ENCODE peak calls at places on chromosomes 2 and 18, in nine cellular contexts. One of them, this sample, is unnamed.

GRCh38 chr2:60316381-60317028 is 236.9 kb downstream of the BCL11A start:
- DNase-seq in iris pigment epithelial cell: no peak
- DNase-seq in iPS DF 6.9: no peak
- DNase-seq in NCI-H2081 treated with DMSO at 0.1 percent for 48 hours: no peak
- DNase-seq in NCI-H524: no peak
- DNase-seq in activated CD8-positive, alpha-beta memory T cell treated with anti-CD3 and anti-CD28 coated beads, Interleukin-2, amount 50 U/mL, for 48 hours: no peak
- DNase-seq in AG10803: no peak
- DNase-seq in activated CD4-positive, alpha-beta T cell treated with anti-CD3 and anti-CD28 coated beads, Interleukin-2, amount 50 U/mL, for 48 hours: no peak
- DNase-seq in neural crest cell: peak
- DNase-seq in this sample: no peak

GRCh38 chr2:183063083-183063482 is 15.5 kb upstream of the DUSP19 start:
- DNase-seq in neural crest cell: no peak
- DNase-seq in activated CD8-positive, alpha-beta memory T cell treated with anti-CD3 and anti-CD28 coated beads, Interleukin-2, amount 50 U/mL, for 48 hours: no peak
- DNase-seq in iPS DF 6.9: no peak
- DNase-seq in AG10803: peak
- DNase-seq in NCI-H524: no peak
- DNase-seq in activated CD4-positive, alpha-beta T cell treated with anti-CD3 and anti-CD28 coated beads, Interleukin-2, amount 50 U/mL, for 48 hours: no peak
- DNase-seq in NCI-H2081 treated with DMSO at 0.1 percent for 48 hours: no peak
- DNase-seq in iris pigment epithelial cell: peak
- DNase-seq in this sample: peak

GRCh38 chr2:98739020-98739419 is 8.1 kb upstream of the MGAT4A start:
- DNase-seq in iris pigment epithelial cell: no peak
- DNase-seq in iPS DF 6.9: no peak
- DNase-seq in NCI-H2081 treated with DMSO at 0.1 percent for 48 hours: no peak
- DNase-seq in activated CD8-positive, alpha-beta memory T cell treated with anti-CD3 and anti-CD28 coated beads, Interleukin-2, amount 50 U/mL, for 48 hours: no peak
- DNase-seq in neural crest cell: no peak
- DNase-seq in AG10803: no peak
- DNase-seq in NCI-H524: no peak
- DNase-seq in activated CD4-positive, alpha-beta T cell treated with anti-CD3 and anti-CD28 coated beads, Interleukin-2, amount 50 U/mL, for 48 hours: no peak
- DNase-seq in this sample: no peak

GRCh38 chr2:134465706-134466105 is 211.8 kb downstream of the MGAT5 start:
- DNase-seq in iris pigment epithelial cell: no peak
- DNase-seq in activated CD8-positive, alpha-beta memory T cell treated with anti-CD3 and anti-CD28 coated beads, Interleukin-2, amount 50 U/mL, for 48 hours: no peak
- DNase-seq in neural crest cell: no peak
- DNase-seq in activated CD4-positive, alpha-beta T cell treated with anti-CD3 and anti-CD28 coated beads, Interleukin-2, amount 50 U/mL, for 48 hours: no peak
- DNase-seq in NCI-H2081 treated with DMSO at 0.1 percent for 48 hours: no peak
- DNase-seq in iPS DF 6.9: no peak
- DNase-seq in NCI-H524: no peak
- DNase-seq in AG10803: no peak
- DNase-seq in this sample: no peak

GRCh38 chr2:16411788-16412187 is 253.8 kb downstream of the CYRIA start:
- DNase-seq in iPS DF 6.9: no peak
- DNase-seq in AG10803: no peak
- DNase-seq in neural crest cell: no peak
- DNase-seq in activated CD8-positive, alpha-beta memory T cell treated with anti-CD3 and anti-CD28 coated beads, Interleukin-2, amount 50 U/mL, for 48 hours: no peak
- DNase-seq in activated CD4-positive, alpha-beta T cell treated with anti-CD3 and anti-CD28 coated beads, Interleukin-2, amount 50 U/mL, for 48 hours: no peak
- DNase-seq in NCI-H524: no peak
- DNase-seq in NCI-H2081 treated with DMSO at 0.1 percent for 48 hours: no peak
- DNase-seq in iris pigment epithelial cell: no peak
- DNase-seq in this sample: no peak

GRCh38 chr2:43222472-43223146 is 3.8 kb downstream of the ZFP36L2 start:
- DNase-seq in NCI-H524: no peak
- DNase-seq in NCI-H2081 treated with DMSO at 0.1 percent for 48 hours: no peak
- DNase-seq in AG10803: peak
- DNase-seq in activated CD4-positive, alpha-beta T cell treated with anti-CD3 and anti-CD28 coated beads, Interleukin-2, amount 50 U/mL, for 48 hours: no peak
- DNase-seq in iris pigment epithelial cell: peak
- DNase-seq in activated CD8-positive, alpha-beta memory T cell treated with anti-CD3 and anti-CD28 coated beads, Interleukin-2, amount 50 U/mL, for 48 hours: no peak
- DNase-seq in neural crest cell: no peak
- DNase-seq in iPS DF 6.9: no peak
- DNase-seq in this sample: peak

GRCh38 chr2:206915136-206915535 is 24.2 kb upstream of the CPO start:
- DNase-seq in NCI-H2081 treated with DMSO at 0.1 percent for 48 hours: no peak
- DNase-seq in activated CD8-positive, alpha-beta memory T cell treated with anti-CD3 and anti-CD28 coated beads, Interleukin-2, amount 50 U/mL, for 48 hours: no peak
- DNase-seq in NCI-H524: no peak
- DNase-seq in AG10803: peak
- DNase-seq in iris pigment epithelial cell: peak
- DNase-seq in iPS DF 6.9: no peak
- DNase-seq in neural crest cell: no peak
- DNase-seq in activated CD4-positive, alpha-beta T cell treated with anti-CD3 and anti-CD28 coated beads, Interleukin-2, amount 50 U/mL, for 48 hours: no peak
- DNase-seq in this sample: peak

GRCh38 chr2:9174771-9175441 is 31.7 kb upstream of the ASAP2 start:
- DNase-seq in activated CD8-positive, alpha-beta memory T cell treated with anti-CD3 and anti-CD28 coated beads, Interleukin-2, amount 50 U/mL, for 48 hours: no peak
- DNase-seq in AG10803: peak
- DNase-seq in activated CD4-positive, alpha-beta T cell treated with anti-CD3 and anti-CD28 coated beads, Interleukin-2, amount 50 U/mL, for 48 hours: no peak
- DNase-seq in iris pigment epithelial cell: peak
- DNase-seq in neural crest cell: no peak
- DNase-seq in NCI-H524: peak
- DNase-seq in NCI-H2081 treated with DMSO at 0.1 percent for 48 hours: no peak
- DNase-seq in iPS DF 6.9: no peak
- DNase-seq in this sample: peak

GRCh38 chr2:74917702-74918619 is 40.5 kb upstream of the POLE4 start:
- DNase-seq in AG10803: peak
- DNase-seq in activated CD8-positive, alpha-beta memory T cell treated with anti-CD3 and anti-CD28 coated beads, Interleukin-2, amount 50 U/mL, for 48 hours: no peak
- DNase-seq in iris pigment epithelial cell: peak
- DNase-seq in NCI-H2081 treated with DMSO at 0.1 percent for 48 hours: no peak
- DNase-seq in NCI-H524: no peak
- DNase-seq in iPS DF 6.9: no peak
- DNase-seq in neural crest cell: no peak
- DNase-seq in activated CD4-positive, alpha-beta T cell treated with anti-CD3 and anti-CD28 coated beads, Interleukin-2, amount 50 U/mL, for 48 hours: no peak
- DNase-seq in this sample: peak

GRCh38 chr2:183242937-183243336 is 118.7 kb downstream of the NUP35 start:
- DNase-seq in NCI-H524: no peak
- DNase-seq in activated CD8-positive, alpha-beta memory T cell treated with anti-CD3 and anti-CD28 coated beads, Interleukin-2, amount 50 U/mL, for 48 hours: no peak
- DNase-seq in iPS DF 6.9: no peak
- DNase-seq in neural crest cell: no peak
- DNase-seq in iris pigment epithelial cell: peak
- DNase-seq in AG10803: no peak
- DNase-seq in activated CD4-positive, alpha-beta T cell treated with anti-CD3 and anti-CD28 coated beads, Interleukin-2, amount 50 U/mL, for 48 hours: no peak
- DNase-seq in NCI-H2081 treated with DMSO at 0.1 percent for 48 hours: no peak
- DNase-seq in this sample: peak

GRCh38 chr2:61247204-61247812 is 85.3 kb downstream of the C2orf74 start:
- DNase-seq in iPS DF 6.9: no peak
- DNase-seq in activated CD8-positive, alpha-beta memory T cell treated with anti-CD3 and anti-CD28 coated beads, Interleukin-2, amount 50 U/mL, for 48 hours: no peak
- DNase-seq in iris pigment epithelial cell: peak
- DNase-seq in NCI-H524: no peak
- DNase-seq in NCI-H2081 treated with DMSO at 0.1 percent for 48 hours: no peak
- DNase-seq in AG10803: peak
- DNase-seq in activated CD4-positive, alpha-beta T cell treated with anti-CD3 and anti-CD28 coated beads, Interleukin-2, amount 50 U/mL, for 48 hours: no peak
- DNase-seq in neural crest cell: no peak
- DNase-seq in this sample: peak

GRCh38 chr2:59957539-59957938 is 595.9 kb downstream of the BCL11A start:
- DNase-seq in iPS DF 6.9: no peak
- DNase-seq in activated CD4-positive, alpha-beta T cell treated with anti-CD3 and anti-CD28 coated beads, Interleukin-2, amount 50 U/mL, for 48 hours: no peak
- DNase-seq in AG10803: peak
- DNase-seq in activated CD8-positive, alpha-beta memory T cell treated with anti-CD3 and anti-CD28 coated beads, Interleukin-2, amount 50 U/mL, for 48 hours: no peak
- DNase-seq in neural crest cell: no peak
- DNase-seq in iris pigment epithelial cell: no peak
- DNase-seq in NCI-H524: no peak
- DNase-seq in NCI-H2081 treated with DMSO at 0.1 percent for 48 hours: no peak
- DNase-seq in this sample: no peak

GRCh38 chr2:100921685-100922161 is 80.4 kb upstream of the RPL31 start:
- DNase-seq in neural crest cell: no peak
- DNase-seq in iris pigment epithelial cell: peak
- DNase-seq in NCI-H524: no peak
- DNase-seq in AG10803: peak
- DNase-seq in NCI-H2081 treated with DMSO at 0.1 percent for 48 hours: no peak
- DNase-seq in activated CD8-positive, alpha-beta memory T cell treated with anti-CD3 and anti-CD28 coated beads, Interleukin-2, amount 50 U/mL, for 48 hours: no peak
- DNase-seq in iPS DF 6.9: no peak
- DNase-seq in activated CD4-positive, alpha-beta T cell treated with anti-CD3 and anti-CD28 coated beads, Interleukin-2, amount 50 U/mL, for 48 hours: no peak
- DNase-seq in this sample: peak

GRCh38 chr18:62647179-62647578 is 68.2 kb upstream of the PHLPP1 start:
- DNase-seq in AG10803: no peak
- DNase-seq in neural crest cell: no peak
- DNase-seq in activated CD4-positive, alpha-beta T cell treated with anti-CD3 and anti-CD28 coated beads, Interleukin-2, amount 50 U/mL, for 48 hours: no peak
- DNase-seq in NCI-H524: no peak
- DNase-seq in NCI-H2081 treated with DMSO at 0.1 percent for 48 hours: no peak
- DNase-seq in iPS DF 6.9: no peak
- DNase-seq in iris pigment epithelial cell: no peak
- DNase-seq in activated CD8-positive, alpha-beta memory T cell treated with anti-CD3 and anti-CD28 coated beads, Interleukin-2, amount 50 U/mL, for 48 hours: no peak
- DNase-seq in this sample: no peak

GRCh38 chr2:132757002-132757598 is 87.1 kb upstream of the LYPD1 start:
- DNase-seq in activated CD8-positive, alpha-beta memory T cell treated with anti-CD3 and anti-CD28 coated beads, Interleukin-2, amount 50 U/mL, for 48 hours: no peak
- DNase-seq in iPS DF 6.9: no peak
- DNase-seq in NCI-H2081 treated with DMSO at 0.1 percent for 48 hours: no peak
- DNase-seq in NCI-H524: no peak
- DNase-seq in iris pigment epithelial cell: peak
- DNase-seq in AG10803: no peak
- DNase-seq in neural crest cell: no peak
- DNase-seq in activated CD4-positive, alpha-beta T cell treated with anti-CD3 and anti-CD28 coated beads, Interleukin-2, amount 50 U/mL, for 48 hours: no peak
- DNase-seq in this sample: peak

GRCh38 chr2:201228271-201228911 is 31.9 kb upstream of the CASP8 start:
- DNase-seq in activated CD4-positive, alpha-beta T cell treated with anti-CD3 and anti-CD28 coated beads, Interleukin-2, amount 50 U/mL, for 48 hours: no peak
- DNase-seq in activated CD8-positive, alpha-beta memory T cell treated with anti-CD3 and anti-CD28 coated beads, Interleukin-2, amount 50 U/mL, for 48 hours: no peak
- DNase-seq in NCI-H524: no peak
- DNase-seq in iPS DF 6.9: no peak
- DNase-seq in AG10803: peak
- DNase-seq in iris pigment epithelial cell: peak
- DNase-seq in NCI-H2081 treated with DMSO at 0.1 percent for 48 hours: no peak
- DNase-seq in neural crest cell: no peak
- DNase-seq in this sample: peak

GRCh38 chr2:150147889-150148683 is 339.4 kb downstream of the RND3 start:
- DNase-seq in iris pigment epithelial cell: peak
- DNase-seq in iPS DF 6.9: no peak
- DNase-seq in activated CD8-positive, alpha-beta memory T cell treated with anti-CD3 and anti-CD28 coated beads, Interleukin-2, amount 50 U/mL, for 48 hours: no peak
- DNase-seq in activated CD4-positive, alpha-beta T cell treated with anti-CD3 and anti-CD28 coated beads, Interleukin-2, amount 50 U/mL, for 48 hours: no peak
- DNase-seq in AG10803: no peak
- DNase-seq in NCI-H524: no peak
- DNase-seq in NCI-H2081 treated with DMSO at 0.1 percent for 48 hours: no peak
- DNase-seq in neural crest cell: no peak
- DNase-seq in this sample: peak

GRCh38 chr18:50654658-50655550 is 95.0 kb downstream of the MAPK4 start:
- DNase-seq in iris pigment epithelial cell: no peak
- DNase-seq in activated CD4-positive, alpha-beta T cell treated with anti-CD3 and anti-CD28 coated beads, Interleukin-2, amount 50 U/mL, for 48 hours: no peak
- DNase-seq in AG10803: no peak
- DNase-seq in NCI-H524: no peak
- DNase-seq in neural crest cell: no peak
- DNase-seq in activated CD8-positive, alpha-beta memory T cell treated with anti-CD3 and anti-CD28 coated beads, Interleukin-2, amount 50 U/mL, for 48 hours: no peak
- DNase-seq in iPS DF 6.9: no peak
- DNase-seq in NCI-H2081 treated with DMSO at 0.1 percent for 48 hours: no peak
- DNase-seq in this sample: no peak

GRCh38 chr2:167729911-167730310 is 517.5 kb downstream of the STK39 start:
- DNase-seq in activated CD4-positive, alpha-beta T cell treated with anti-CD3 and anti-CD28 coated beads, Interleukin-2, amount 50 U/mL, for 48 hours: no peak
- DNase-seq in iPS DF 6.9: no peak
- DNase-seq in NCI-H2081 treated with DMSO at 0.1 percent for 48 hours: no peak
- DNase-seq in activated CD8-positive, alpha-beta memory T cell treated with anti-CD3 and anti-CD28 coated beads, Interleukin-2, amount 50 U/mL, for 48 hours: no peak
- DNase-seq in AG10803: no peak
- DNase-seq in neural crest cell: no peak
- DNase-seq in iris pigment epithelial cell: no peak
- DNase-seq in NCI-H524: no peak
- DNase-seq in this sample: no peak

GRCh38 chr2:197804049-197804757 is at the start of gene PLCL1:
- DNase-seq in iris pigment epithelial cell: peak
- DNase-seq in AG10803: peak
- DNase-seq in activated CD4-positive, alpha-beta T cell treated with anti-CD3 and anti-CD28 coated beads, Interleukin-2, amount 50 U/mL, for 48 hours: peak
- DNase-seq in NCI-H2081 treated with DMSO at 0.1 percent for 48 hours: peak
- DNase-seq in iPS DF 6.9: no peak
- DNase-seq in NCI-H524: peak
- DNase-seq in neural crest cell: peak
- DNase-seq in activated CD8-positive, alpha-beta memory T cell treated with anti-CD3 and anti-CD28 coated beads, Interleukin-2, amount 50 U/mL, for 48 hours: peak
- DNase-seq in this sample: peak

GRCh38 chr18:62778976-62779869 is 63.9 kb downstream of the PHLPP1 start:
- DNase-seq in activated CD8-positive, alpha-beta memory T cell treated with anti-CD3 and anti-CD28 coated beads, Interleukin-2, amount 50 U/mL, for 48 hours: no peak
- DNase-seq in NCI-H524: no peak
- DNase-seq in activated CD4-positive, alpha-beta T cell treated with anti-CD3 and anti-CD28 coated beads, Interleukin-2, amount 50 U/mL, for 48 hours: no peak
- DNase-seq in AG10803: no peak
- DNase-seq in NCI-H2081 treated with DMSO at 0.1 percent for 48 hours: no peak
- DNase-seq in neural crest cell: no peak
- DNase-seq in iPS DF 6.9: no peak
- DNase-seq in iris pigment epithelial cell: no peak
- DNase-seq in this sample: no peak

GRCh38 chr2:133331437-133331836 is 236.8 kb downstream of the NCKAP5 start:
- DNase-seq in activated CD8-positive, alpha-beta memory T cell treated with anti-CD3 and anti-CD28 coated beads, Interleukin-2, amount 50 U/mL, for 48 hours: no peak
- DNase-seq in NCI-H524: no peak
- DNase-seq in iPS DF 6.9: no peak
- DNase-seq in neural crest cell: no peak
- DNase-seq in activated CD4-positive, alpha-beta T cell treated with anti-CD3 and anti-CD28 coated beads, Interleukin-2, amount 50 U/mL, for 48 hours: no peak
- DNase-seq in AG10803: no peak
- DNase-seq in NCI-H2081 treated with DMSO at 0.1 percent for 48 hours: no peak
- DNase-seq in iris pigment epithelial cell: no peak
- DNase-seq in this sample: no peak

GRCh38 chr18:22848618-22849017 is 84.5 kb upstream of the RBBP8 start:
- DNase-seq in iPS DF 6.9: no peak
- DNase-seq in NCI-H2081 treated with DMSO at 0.1 percent for 48 hours: no peak
- DNase-seq in activated CD8-positive, alpha-beta memory T cell treated with anti-CD3 and anti-CD28 coated beads, Interleukin-2, amount 50 U/mL, for 48 hours: no peak
- DNase-seq in neural crest cell: no peak
- DNase-seq in activated CD4-positive, alpha-beta T cell treated with anti-CD3 and anti-CD28 coated beads, Interleukin-2, amount 50 U/mL, for 48 hours: no peak
- DNase-seq in NCI-H524: no peak
- DNase-seq in iris pigment epithelial cell: peak
- DNase-seq in AG10803: peak
- DNase-seq in this sample: peak

GRCh38 chr2:127067620-127068350 is 39.2 kb downstream of the BIN1 start:
- DNase-seq in neural crest cell: peak
- DNase-seq in iPS DF 6.9: peak
- DNase-seq in activated CD4-positive, alpha-beta T cell treated with anti-CD3 and anti-CD28 coated beads, Interleukin-2, amount 50 U/mL, for 48 hours: peak
- DNase-seq in AG10803: peak
- DNase-seq in activated CD8-positive, alpha-beta memory T cell treated with anti-CD3 and anti-CD28 coated beads, Interleukin-2, amount 50 U/mL, for 48 hours: peak
- DNase-seq in iris pigment epithelial cell: peak
- DNase-seq in NCI-H2081 treated with DMSO at 0.1 percent for 48 hours: no peak
- DNase-seq in NCI-H524: no peak
- DNase-seq in this sample: peak

GRCh38 chr2:132439703-132440398 is 23.2 kb downstream of the GPR39 start:
- DNase-seq in iris pigment epithelial cell: peak
- DNase-seq in iPS DF 6.9: no peak
- DNase-seq in activated CD4-positive, alpha-beta T cell treated with anti-CD3 and anti-CD28 coated beads, Interleukin-2, amount 50 U/mL, for 48 hours: no peak
- DNase-seq in NCI-H2081 treated with DMSO at 0.1 percent for 48 hours: no peak
- DNase-seq in AG10803: peak
- DNase-seq in activated CD8-positive, alpha-beta memory T cell treated with anti-CD3 and anti-CD28 coated beads, Interleukin-2, amount 50 U/mL, for 48 hours: no peak
- DNase-seq in NCI-H524: no peak
- DNase-seq in neural crest cell: no peak
- DNase-seq in this sample: peak

GRCh38 chr2:75173746-75174145 is 25.6 kb downstream of the TACR1 start:
- DNase-seq in NCI-H2081 treated with DMSO at 0.1 percent for 48 hours: no peak
- DNase-seq in iPS DF 6.9: no peak
- DNase-seq in activated CD8-positive, alpha-beta memory T cell treated with anti-CD3 and anti-CD28 coated beads, Interleukin-2, amount 50 U/mL, for 48 hours: no peak
- DNase-seq in activated CD4-positive, alpha-beta T cell treated with anti-CD3 and anti-CD28 coated beads, Interleukin-2, amount 50 U/mL, for 48 hours: no peak
- DNase-seq in neural crest cell: no peak
- DNase-seq in AG10803: no peak
- DNase-seq in iris pigment epithelial cell: no peak
- DNase-seq in NCI-H524: no peak
- DNase-seq in this sample: no peak

GRCh38 chr2:171235262-171235881 is 74.7 kb upstream of the TLK1 start:
- DNase-seq in iPS DF 6.9: no peak
- DNase-seq in activated CD8-positive, alpha-beta memory T cell treated with anti-CD3 and anti-CD28 coated beads, Interleukin-2, amount 50 U/mL, for 48 hours: no peak
- DNase-seq in NCI-H2081 treated with DMSO at 0.1 percent for 48 hours: no peak
- DNase-seq in NCI-H524: no peak
- DNase-seq in AG10803: no peak
- DNase-seq in neural crest cell: no peak
- DNase-seq in activated CD4-positive, alpha-beta T cell treated with anti-CD3 and anti-CD28 coated beads, Interleukin-2, amount 50 U/mL, for 48 hours: no peak
- DNase-seq in iris pigment epithelial cell: no peak
- DNase-seq in this sample: no peak

GRCh38 chr2:46701152-46701551 is 214.5 kb downstream of the MCFD2 start:
- DNase-seq in NCI-H524: no peak
- DNase-seq in activated CD4-positive, alpha-beta T cell treated with anti-CD3 and anti-CD28 coated beads, Interleukin-2, amount 50 U/mL, for 48 hours: no peak
- DNase-seq in iris pigment epithelial cell: peak
- DNase-seq in iPS DF 6.9: no peak
- DNase-seq in neural crest cell: no peak
- DNase-seq in NCI-H2081 treated with DMSO at 0.1 percent for 48 hours: no peak
- DNase-seq in AG10803: peak
- DNase-seq in activated CD8-positive, alpha-beta memory T cell treated with anti-CD3 and anti-CD28 coated beads, Interleukin-2, amount 50 U/mL, for 48 hours: no peak
- DNase-seq in this sample: peak

GRCh38 chr2:206056286-206056685 is 29.7 kb downstream of the INO80D start:
- DNase-seq in iris pigment epithelial cell: no peak
- DNase-seq in activated CD8-positive, alpha-beta memory T cell treated with anti-CD3 and anti-CD28 coated beads, Interleukin-2, amount 50 U/mL, for 48 hours: no peak
- DNase-seq in NCI-H2081 treated with DMSO at 0.1 percent for 48 hours: no peak
- DNase-seq in iPS DF 6.9: no peak
- DNase-seq in NCI-H524: no peak
- DNase-seq in AG10803: no peak
- DNase-seq in activated CD4-positive, alpha-beta T cell treated with anti-CD3 and anti-CD28 coated beads, Interleukin-2, amount 50 U/mL, for 48 hours: no peak
- DNase-seq in neural crest cell: no peak
- DNase-seq in this sample: no peak

This sample was measured in EH.